ENCODE peak calls at places on chromosome X, in ten cellular contexts. S, R, J, G, V, H, U, Y, N and P are unnamed samples.

GRCh38 chrX:48589482-48590162 is 7.7 kb upstream of the WDR13 start:
- DNase-seq in N (no peak), U (no peak), R (no peak), Y (no peak), V (peak; percentile 5), S (no peak), H (no peak), G (no peak), J (no peak), P (no peak)

GRCh38 chrX:139126493-139126892 is 404.0 kb upstream of the F9 start:
- DNase-seq in J (no peak), G (no peak), R (no peak), N (no peak), S (no peak), U (no peak), H (no peak), V (peak; percentile 5), Y (no peak), P (no peak)

GRCh38 chrX:53481816-53482485 is 47.8 kb upstream of the HSD17B10 start:
- DNase-seq in H (peak; percentile 12), U (peak; percentile 62), V (peak; percentile 70), G (no peak), S (peak; percentile 45), R (peak; percentile 16), Y (peak; percentile 62), N (peak; percentile 38), J (peak; percentile 44), P (no peak)

GRCh38 chrX:39730671-39731389 is 366.9 kb downstream of the BCOR start:
- DNase-seq in G (peak; percentile 88), S (no peak), N (peak; percentile 84), U (peak; percentile 89), R (peak; percentile 28), J (peak; percentile 55), V (no peak), Y (peak; percentile 94), H (peak; percentile 28), P (peak; percentile 70)

GRCh38 chrX:134025986-134026731 is 40.8 kb upstream of the GPC3 start:
- DNase-seq in H (no peak), J (no peak), G (no peak), Y (no peak), V (no peak), U (no peak), N (no peak), S (no peak), R (no peak), P (no peak)

GRCh38 chrX:78652971-78653822 is 5.9 kb downstream of the RTL3 start:
- DNase-seq in G (no peak), J (no peak), H (no peak), S (no peak), N (peak; percentile 37), R (no peak), V (no peak), U (peak; percentile 90), Y (peak; percentile 80), P (no peak)

GRCh38 chrX:2767631-2768455 is 16.0 kb downstream of the XG start:
- DNase-seq in Y (peak; percentile 79), G (peak; percentile 77), U (peak; percentile 59), V (no peak), R (no peak), N (peak; percentile 65), J (peak; percentile 65), H (no peak), S (peak; percentile 7), P (no peak)

GRCh38 chrX:133546441-133546840 is 131.2 kb upstream of the GPC4 start:
- DNase-seq in U (no peak), S (no peak), R (no peak), J (no peak), V (no peak), H (no peak), Y (no peak), N (no peak), G (no peak), P (no peak)

GRCh38 chrX:16946971-16947562 is 609 bp downstream of the REPS2 start:
- DNase-seq in U (no peak), Y (no peak), R (no peak), N (no peak), S (no peak), G (peak; percentile 76), V (no peak), H (no peak), J (peak; percentile 47), P (peak; percentile 53)

GRCh38 chrX:15242899-15243555 is 26.9 kb downstream of the ASB9 start:
- DNase-seq in G (no peak), S (peak; percentile 43), U (peak; percentile 53), V (peak; percentile 46), Y (peak; percentile 51), R (peak; percentile 17), J (no peak), N (peak; percentile 54), H (peak; percentile 17), P (no peak)

GRCh38 chrX:2632533-2633504 is 58.3 kb upstream of the CD99 start:
- DNase-seq in G (no peak), Y (no peak), N (no peak), R (no peak), J (no peak), H (no peak), V (no peak), U (peak; percentile 43), S (no peak), P (no peak)

GRCh38 chrX:63784902-63785692 is at the start of gene ARHGEF9:
- DNase-seq in R (no peak), U (peak; percentile 12), Y (peak; percentile 22), S (no peak), J (no peak), H (no peak), N (peak; percentile 21), G (peak; percentile 78), V (peak; percentile 39), P (peak; percentile 60)

GRCh38 chrX:144586756-144587155 is 660.5 kb upstream of the SPANXN1 start:
- DNase-seq in H (no peak), G (no peak), Y (peak; percentile 64), S (no peak), R (no peak), J (no peak), U (no peak), V (no peak), N (no peak), P (no peak)

GRCh38 chrX:17527135-17527701 is 152.2 kb downstream of the NHS start:
- DNase-seq in G (no peak), V (no peak), H (no peak), N (no peak), R (no peak), S (no peak), U (no peak), Y (peak; percentile 30), J (peak; percentile 80), P (peak; percentile 75)

GRCh38 chrX:46757052-46757451 is 1.9 kb downstream of the SLC9A7 start:
- DNase-seq in S (no peak), U (no peak), J (no peak), N (no peak), R (no peak), Y (no peak), H (no peak), V (no peak), G (no peak), P (no peak)

GRCh38 chrX:143648705-143649104 is 12.8 kb upstream of the SLITRK4 start:
- DNase-seq in R (no peak), S (no peak), G (no peak), J (peak; percentile 39), Y (peak; percentile 17), H (no peak), N (no peak), U (no peak), V (no peak), P (no peak)

GRCh38 chrX:56995271-56995994 is at the start of gene SPIN3:
- DNase-seq in G (peak; percentile 91), U (peak; percentile 76), V (peak; percentile 93), R (peak; percentile 25), H (peak; percentile 21), N (peak; percentile 75), J (peak; percentile 87), S (peak; percentile 73), Y (peak; percentile 74), P (peak; percentile 85)

GRCh38 chrX:143165778-143166177 is 140.1 kb downstream of the SPANXN4 start:
- DNase-seq in G (no peak), J (no peak), V (no peak), U (no peak), R (no peak), H (no peak), N (no peak), S (no peak), Y (no peak), P (no peak)

GRCh38 chrX:23503835-23504539 is 163.3 kb upstream of the PRDX4 start:
- DNase-seq in S (peak; percentile 79), H (no peak), N (peak; percentile 18), Y (peak; percentile 19), U (peak; percentile 65), J (peak; percentile 70), R (no peak), G (peak; percentile 91), V (peak; percentile 66), P (peak; percentile 81)

GRCh38 chrX:29376584-29376983 is 789.3 kb downstream of the IL1RAPL1 start:
- DNase-seq in S (no peak), R (no peak), H (no peak), N (no peak), V (no peak), G (no peak), J (no peak), Y (no peak), U (no peak), P (no peak)

GRCh38 chrX:118823263-118824172 is at the start of gene ZCCHC12:
- DNase-seq in N (peak; percentile 47), G (peak; percentile 80), Y (peak; percentile 35), H (peak; percentile 25), R (peak; percentile 10), J (peak; percentile 56), S (peak; percentile 27), U (peak; percentile 55), V (peak; percentile 69), P (no peak)

GRCh38 chrX:40091691-40092421 is 5.9 kb downstream of the BCOR start:
- DNase-seq in U (no peak), R (no peak), Y (no peak), H (no peak), S (no peak), G (peak; percentile 74), N (no peak), J (no peak), V (no peak), P (no peak)

GRCh38 chrX:16196829-16197228 is 29.5 kb downstream of the MAGEB17 start:
- DNase-seq in N (no peak), U (peak; percentile 52), R (no peak), J (no peak), V (no peak), H (no peak), S (no peak), Y (no peak), G (no peak), P (no peak)

GRCh38 chrX:128020701-128021100 is 31.5 kb downstream of the ACTRT1 start:
- DNase-seq in J (no peak), H (no peak), G (no peak), S (no peak), V (no peak), R (no peak), U (no peak), Y (peak; percentile 29), N (no peak), P (no peak)

GRCh38 chrX:143635915-143636314 is at the start of gene SLITRK4:
- DNase-seq in N (no peak), S (no peak), R (no peak), V (no peak), J (no peak), Y (peak; percentile 73), U (no peak), H (no peak), G (peak; percentile 65), P (no peak)

GRCh38 chrX:13955975-13956374 is 73.7 kb downstream of the GEMIN8 start:
- DNase-seq in V (no peak), N (no peak), Y (no peak), U (no peak), S (no peak), H (no peak), G (no peak), R (no peak), J (no peak), P (no peak)

GRCh38 chrX:9494806-9495205 is 29.9 kb downstream of the TBL1X start:
- DNase-seq in H (no peak), N (no peak), G (no peak), S (no peak), Y (peak; percentile 93), U (peak; percentile 35), J (no peak), R (no peak), V (no peak), P (no peak)

GRCh38 chrX:133602881-133603280 is 187.6 kb upstream of the GPC4 start:
- DNase-seq in S (no peak), J (no peak), Y (no peak), U (no peak), H (no peak), R (no peak), G (no peak), N (no peak), V (no peak), P (no peak)